ENCODE peak calls at places on chromosomes 6 and 20, in four cellular contexts. One of them, this sample, is unnamed.

GRCh38 chr6:14510038-14510437 is 392.5 kb downstream of the CD83 start:
- DNase-seq in KBM-7: no peak
- DNase-seq in retina: no peak
- DNase-seq in H9: no peak
- DNase-seq in this sample: no peak

GRCh38 chr6:144170044-144170443 is 19.7 kb downstream of the STX11 start:
- DNase-seq in KBM-7: no peak
- DNase-seq in retina: no peak
- DNase-seq in H9: no peak
- DNase-seq in this sample: no peak

GRCh38 chr20:38890497-38890818 is 35.8 kb upstream of the FAM83D start:
- DNase-seq in KBM-7: no peak
- DNase-seq in retina: no peak
- DNase-seq in H9: no peak
- DNase-seq in this sample: no peak

GRCh38 chr6:157143885-157144795 is 179.2 kb downstream of the TMEM242 start:
- DNase-seq in KBM-7: no peak
- DNase-seq in retina: no peak
- DNase-seq in H9: no peak
- DNase-seq in this sample: no peak

GRCh38 chr6:129364037-129364436 is 345.9 kb downstream of the ARHGAP18 start:
- DNase-seq in KBM-7: no peak
- DNase-seq in retina: no peak
- DNase-seq in H9: no peak
- DNase-seq in this sample: peak

GRCh38 chr6:44082872-44083321 is 44.4 kb downstream of the MRPL14 start:
- DNase-seq in KBM-7: no peak
- DNase-seq in retina: no peak
- DNase-seq in H9: no peak
- DNase-seq in this sample: no peak

GRCh38 chr20:6440087-6440799 is 317.4 kb upstream of the FERMT1 start:
- DNase-seq in KBM-7: no peak
- DNase-seq in retina: no peak
- DNase-seq in H9: no peak
- DNase-seq in this sample: no peak

GRCh38 chr6:38495922-38496635 is 143.7 kb downstream of the BTBD9 start:
- DNase-seq in KBM-7: no peak
- DNase-seq in retina: no peak
- DNase-seq in H9: no peak
- DNase-seq in this sample: no peak

GRCh38 chr20:13649548-13649947 is 10.8 kb upstream of the TASP1 start:
- DNase-seq in KBM-7: no peak
- DNase-seq in retina: peak
- DNase-seq in H9: peak
- DNase-seq in this sample: no peak